ENCODE peak calls at places on chromosomes 5 and 9, in five cellular contexts. M, J, L, T and V are unnamed samples.

GRCh38 chr9:17862081-17862480 is 283.2 kb downstream of the SH3GL2 start:
- DNase-seq in M (no peak), T (no peak), L (no peak), J (peak), V (no peak)

GRCh38 chr5:90264930-90265857 is 144.4 kb downstream of the CETN3 start:
- DNase-seq in M (peak), L (peak), T (peak), J (peak), V (peak)

GRCh38 chr5:123605822-123606221 is 93.8 kb downstream of the CSNK1G3 start:
- DNase-seq in M (no peak), T (no peak), J (no peak), L (no peak), V (no peak)

GRCh38 chr9:5910413-5911057 is 19.8 kb downstream of the MLANA start:
- DNase-seq in J (no peak), L (no peak), T (no peak), M (no peak), V (peak)

GRCh38 chr9:136243631-136244030 is 2.0 kb downstream of the QSOX2 start:
- DNase-seq in J (no peak), L (no peak), T (no peak), M (no peak), V (peak)

GRCh38 chr5:64301566-64301965 is 135.9 kb downstream of the RNF180 start:
- DNase-seq in L (no peak), M (no peak), T (no peak), J (no peak), V (peak)

GRCh38 chr9:23812673-23813072 is 13.4 kb downstream of the ELAVL2 start:
- DNase-seq in J (no peak), M (no peak), L (no peak), T (no peak), V (no peak)

GRCh38 chr5:56172225-56172624 is 60.9 kb downstream of the ANKRD55 start:
- DNase-seq in J (no peak), L (no peak), M (no peak), T (no peak), V (no peak)

GRCh38 chr5:55096186-55096585 is 6.3 kb upstream of the GZMA start:
- DNase-seq in M (no peak), L (no peak), J (no peak), T (no peak), V (no peak)

GRCh38 chr5:78755822-78756429 is 107.4 kb upstream of the LHFPL2 start:
- DNase-seq in L (no peak), T (no peak), J (no peak), M (no peak), V (peak)

GRCh38 chr5:145587308-145588071 is 247.7 kb downstream of the PRELID2 start:
- DNase-seq in L (no peak), M (peak), J (no peak), T (peak), V (peak)

GRCh38 chr5:73564018-73564417 is 1.4 kb downstream of the ANKRA2 start:
- DNase-seq in J (no peak), M (no peak), T (no peak), L (no peak), V (no peak)

GRCh38 chr5:55363861-55364260 is 56.1 kb downstream of the MTREX start:
- DNase-seq in M (no peak), L (no peak), J (no peak), T (no peak), V (no peak)

GRCh38 chr9:114988962-114989599 is 58.7 kb upstream of the TNFSF8 start:
- DNase-seq in L (no peak), M (peak), T (no peak), J (no peak), V (peak)

GRCh38 chr5:132227235-132227484 is 493 bp downstream of the P4HA2 start:
- DNase-seq in L (peak), M (no peak), J (no peak), T (no peak), V (no peak)

GRCh38 chr9:101485873-101486692 is 47.6 kb upstream of the RNF20 start:
- DNase-seq in T (peak), M (peak), J (peak), L (peak), V (peak)

DNA sequence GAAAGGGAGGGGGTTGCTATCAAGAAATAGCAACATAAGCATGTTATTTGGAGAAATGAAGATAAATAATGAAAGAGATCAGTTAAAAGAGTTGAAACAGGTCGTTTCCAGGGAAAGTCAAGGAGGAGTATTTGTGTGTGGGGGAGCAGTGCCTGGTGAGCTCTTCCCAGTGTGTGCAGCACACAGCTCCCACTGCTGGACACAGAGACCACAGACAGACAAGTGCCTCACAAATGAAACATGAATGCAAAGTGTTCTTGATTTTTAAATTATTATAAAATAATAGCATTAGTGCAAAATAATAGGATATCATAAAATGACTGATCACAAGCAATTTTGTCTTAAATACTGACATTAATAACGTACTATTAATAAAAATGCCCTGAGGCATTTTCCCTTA is 40.8 kb downstream of the LIFR start:
- DNase-seq in M (peak), T (no peak), J (no peak), L (no peak), V (peak)
- TF ChIP-seq CTCF in M (peak), T (no peak), J (peak), L (peak), V (peak)

GRCh38 chr5:180161420-180162303 is 47.3 kb downstream of the RASGEF1C start:
- DNase-seq in M (no peak), L (peak), J (no peak), T (no peak), V (no peak)
- TF ChIP-seq CTCF in M (no peak), L (no peak), J (no peak), T (no peak), V (no peak)

GRCh38 chr5:52692618-52693017 is 95.1 kb upstream of the ITGA1 start:
- DNase-seq in M (no peak), J (no peak), T (no peak), L (no peak), V (no peak)
- TF ChIP-seq CTCF in M (no peak), J (no peak), T (no peak), L (no peak), V (no peak)

GRCh38 chr5:158725223-158725825 is 374.4 kb downstream of the EBF1 start:
- DNase-seq in M (no peak), J (no peak), L (no peak), T (no peak), V (peak)
- TF ChIP-seq CTCF in M (no peak), J (no peak), L (no peak), T (no peak), V (no peak)

GRCh38 chr9:107260437-107261081 is 22.5 kb upstream of the RAD23B start:
- DNase-seq in L (no peak), J (no peak), M (no peak), T (no peak), V (no peak)
- TF ChIP-seq CTCF in L (no peak), J (no peak), M (no peak), T (no peak), V (no peak)